ENCODE peak calls at places on chromosomes 1 and 21, in four cellular contexts. U is lower lobe of right lung, C is fibroblast of mammary gland, W is sigmoid colon. X is an unnamed sample.

GRCh38 chr1:204102719-204103118 is 29.8 kb downstream of the SOX13 start:
- DNase-seq in U (no peak), C (no peak), W (no peak), X (no peak)

GRCh38 chr1:47558601-47559593 is 121.1 kb downstream of the FOXD2 start:
- DNase-seq in U (peak; percentile 57), C (no peak), W (no peak), X (peak; percentile 66)

GRCh38 chr1:231279081-231279480 is 38.1 kb downstream of the GNPAT start:
- DNase-seq in U (no peak), C (peak; percentile 45), W (no peak), X (no peak)

GRCh38 chr1:209536843-209537242 is 46.7 kb upstream of the CAMK1G start:
- DNase-seq in U (no peak), C (no peak), W (no peak), X (no peak)

GRCh38 chr1:225454733-225455132 is 26.9 kb upstream of the LBR start:
- DNase-seq in U (no peak), C (peak; percentile 84), W (peak; percentile 67), X (peak; percentile 73)

GRCh38 chr1:10211805-10212405 is 1.5 kb downstream of the KIF1B start:
- DNase-seq in U (no peak), C (no peak), W (no peak), X (no peak)

GRCh38 chr1:201501812-201502510 is 5.0 kb downstream of the CSRP1 start:
- DNase-seq in U (no peak), C (no peak), W (peak; percentile 84), X (peak; percentile 98)

GRCh38 chr1:160987359-160988062 is 32.9 kb upstream of the ITLN2 start:
- DNase-seq in U (no peak), C (no peak), W (no peak), X (no peak)

GRCh38 chr1:24930703-24931480 is 816 bp upstream of the RUNX3 start:
- DNase-seq in U (no peak), C (no peak), W (no peak), X (no peak)

GRCh38 chr1:160400284-160400645 is at the start of gene VANGL2:
- DNase-seq in U (peak; percentile 73), C (peak; percentile 5), W (peak; percentile 89), X (peak; percentile 78)

GRCh38 chr1:26320896-26321295 is 3.1 kb downstream of the CD52 start:
- DNase-seq in U (no peak), C (no peak), W (no peak), X (no peak)

GRCh38 chr1:19825298-19825697 is 10.2 kb upstream of the RNF186 start:
- DNase-seq in U (no peak), C (no peak), W (no peak), X (peak; percentile 70)

GRCh38 chr1:53519412-53519811 is 60.2 kb downstream of the DMRTB1 start:
- DNase-seq in U (no peak), C (no peak), W (no peak), X (no peak)

GRCh38 chr1:230424440-230425251 is 1.5 kb downstream of the PGBD5 start:
- DNase-seq in U (no peak), C (no peak), W (no peak), X (peak; percentile 49)

GRCh38 chr1:245856944-245857531 is 650.0 kb downstream of the SMYD3 start:
- DNase-seq in U (no peak), C (peak; percentile 84), W (no peak), X (no peak)

GRCh38 chr1:10967105-10967504 is 45.3 kb upstream of the TARDBP start:
- DNase-seq in U (no peak), C (no peak), W (no peak), X (peak; percentile 48)

GRCh38 chr1:8727809-8728213 is 89.6 kb downstream of the RERE start:
- DNase-seq in U (no peak), C (peak; percentile 33), W (no peak), X (no peak)

GRCh38 chr1:167601442-167602380 is 28.3 kb upstream of the RCSD1 start:
- DNase-seq in U (peak; percentile 83), C (no peak), W (peak; percentile 72), X (peak; percentile 8)

GRCh38 chr1:10033359-10033845 is 644 bp downstream of the UBE4B start:
- DNase-seq in U (no peak), C (peak; percentile 42), W (peak; percentile 62), X (peak; percentile 60)

GRCh38 chr1:27605796-27606707 is 2.1 kb upstream of the AHDC1 start:
- DNase-seq in U (no peak), C (peak; percentile 60), W (no peak), X (peak; percentile 61)

GRCh38 chr1:111463029-111463683 is 10.6 kb upstream of the C1orf162 start:
- DNase-seq in U (no peak), C (peak; percentile 82), W (no peak), X (no peak)

GRCh38 chr1:7299329-7299799 is 471.7 kb upstream of the VAMP3 start:
- DNase-seq in U (no peak), C (peak; percentile 99), W (peak; percentile 84), X (peak; percentile 34)

GRCh38 chr1:114091711-114092110 is 62.0 kb downstream of the SYT6 start:
- DNase-seq in U (no peak), C (no peak), W (no peak), X (no peak)

GRCh38 chr1:114092118-114092517 is 61.6 kb downstream of the SYT6 start:
- DNase-seq in U (no peak), C (no peak), W (no peak), X (no peak)

GRCh38 chr1:114094675-114095074 is 59.0 kb downstream of the SYT6 start:
- DNase-seq in U (no peak), C (peak; percentile 10), W (no peak), X (no peak)

GRCh38 chr1:114094303-114094663 is 59.4 kb downstream of the SYT6 start:
- DNase-seq in U (no peak), C (peak; percentile 66), W (no peak), X (no peak)

GRCh38 chr1:114093624-114094302 is 59.9 kb downstream of the SYT6 start:
- DNase-seq in U (no peak), C (peak; percentile 67), W (no peak), X (no peak)
- TF ChIP-seq CTCF in U (no peak), C (peak; percentile 24), W (no peak), X (no peak)

GRCh38 chr21:29261555-29262540 is 36.9 kb upstream of the BACH1 start:
- DNase-seq in U (no peak), C (no peak), W (no peak), X (no peak)

GRCh38 chr21:29257701-29258100 is 41.0 kb upstream of the BACH1 start:
- DNase-seq in U (no peak), C (no peak), W (no peak), X (no peak)

GRCh38 chr21:29260461-29260860 is 38.3 kb upstream of the BACH1 start:
- DNase-seq in U (no peak), C (no peak), W (no peak), X (no peak)

GRCh38 chr21:29256125-29256895 is 42.4 kb upstream of the BACH1 start:
- DNase-seq in U (no peak), C (no peak), W (no peak), X (no peak)

GRCh38 chr21:29258626-29259335 is 39.9 kb upstream of the BACH1 start:
- DNase-seq in U (no peak), C (peak; percentile 80), W (no peak), X (peak; percentile 3)
- TF ChIP-seq CTCF in U (no peak), C (no peak), W (no peak), X (no peak)

DNA sequence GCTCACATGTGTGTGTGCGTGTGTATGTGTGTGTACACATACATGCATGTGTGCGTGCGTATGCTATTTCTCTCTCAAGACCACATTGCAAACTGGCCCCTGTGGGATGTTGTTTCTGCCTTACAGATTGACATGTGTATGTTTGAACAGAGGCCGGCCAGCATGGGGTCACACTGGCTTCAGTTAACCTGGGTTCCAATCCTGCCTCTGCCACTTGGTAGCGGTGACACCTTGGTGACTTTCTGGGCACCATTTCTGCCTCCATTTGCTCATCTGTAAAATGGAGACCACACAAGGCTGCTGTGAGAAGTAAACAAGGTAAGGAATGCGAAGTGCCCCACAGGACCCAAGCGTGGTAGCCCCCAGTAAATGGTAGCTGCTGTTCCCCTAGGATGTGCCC is 51.7 kb downstream of the TCP10L start:
- DNase-seq in U (no peak), C (no peak), W (no peak), X (no peak)
- TF ChIP-seq CTCF in U (no peak), C (no peak), W (no peak), X (no peak)

DNA sequence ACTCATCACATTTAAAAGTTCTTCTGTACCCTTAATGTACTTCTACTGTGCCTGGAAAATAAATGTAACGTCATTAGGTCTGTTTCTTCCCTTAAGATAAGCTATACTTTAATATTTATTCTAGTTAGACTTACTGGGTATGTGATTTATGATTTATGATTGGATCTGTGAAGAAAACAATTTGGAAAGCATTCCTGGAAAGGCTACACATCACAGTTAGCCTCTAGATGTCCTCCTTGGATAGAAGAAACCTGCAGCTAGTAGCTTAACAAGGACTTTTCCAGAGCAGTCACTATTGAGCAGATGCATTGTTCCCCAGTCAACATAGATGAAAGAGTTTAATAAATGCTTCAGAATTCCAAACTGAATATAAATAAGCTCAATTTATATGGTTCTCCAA is 22.2 kb upstream of the ABL2 start:
- DNase-seq in U (no peak), C (peak; percentile 63), W (no peak), X (no peak)
- TF ChIP-seq CTCF in U (peak; percentile 43), C (peak; percentile 47), W (no peak), X (no peak)